ENCODE peak calls at places on chromosomes 6 and 20, in six cellular contexts. Y is coronary artery, K is astrocyte of the cerebellum, R is fibroblast of villous mesenchyme, S is transverse colon, W is A549. M is an unnamed sample.

GRCh38 chr6:55276745-55277627 is 50.3 kb upstream of the GFRAL start:
- DNase-seq in W (peak), R (peak), S (no peak), K (peak), Y (no peak), M (peak)

GRCh38 chr20:12237772-12238171 is 320.1 kb downstream of the BTBD3 start:
- DNase-seq in W (no peak), Y (no peak), K (no peak), R (peak), S (no peak), M (no peak)

GRCh38 chr6:81753709-81754678 is 1.5 kb upstream of the TENT5A start:
- DNase-seq in K (no peak), Y (peak), R (peak), W (peak), S (peak), M (peak)

GRCh38 chr20:61516398-61517208 is 264.5 kb downstream of the CDH4 start:
- DNase-seq in W (no peak), R (no peak), K (no peak), Y (no peak), S (no peak), M (no peak)

GRCh38 chr6:32166411-32167061 is 2.1 kb downstream of the EGFL8 start:
- DNase-seq in Y (peak), S (no peak), K (no peak), W (no peak), R (no peak), M (no peak)

GRCh38 chr20:38272398-38272797 is 11.9 kb upstream of the KIAA1755 start:
- DNase-seq in R (peak), Y (no peak), S (no peak), W (no peak), K (no peak), M (no peak)

GRCh38 chr6:108927927-108928326 is 79.7 kb downstream of the ARMC2 start:
- DNase-seq in Y (no peak), S (no peak), K (no peak), R (no peak), W (no peak), M (no peak)

GRCh38 chr20:59820204-59821041 is 113.0 kb downstream of the SYCP2 start:
- DNase-seq in S (no peak), Y (peak), W (no peak), R (no peak), K (no peak), M (no peak)

GRCh38 chr20:15811951-15812350 is 761.3 kb downstream of the KIF16B start:
- DNase-seq in R (no peak), W (no peak), K (no peak), S (no peak), Y (no peak), M (no peak)

GRCh38 chr6:5081182-5081581 is 4.0 kb upstream of the PPP1R3G start:
- DNase-seq in S (no peak), R (no peak), Y (no peak), K (no peak), W (no peak), M (no peak)

GRCh38 chr6:5079692-5080091 is 5.4 kb upstream of the PPP1R3G start:
- DNase-seq in Y (no peak), W (no peak), R (no peak), S (no peak), K (no peak), M (no peak)

GRCh38 chr6:5080574-5080973 is 4.6 kb upstream of the PPP1R3G start:
- DNase-seq in K (no peak), W (no peak), R (no peak), S (no peak), Y (no peak), M (no peak)

GRCh38 chr6:5076931-5077330 is 8.2 kb upstream of the PPP1R3G start:
- DNase-seq in R (no peak), W (no peak), K (no peak), S (no peak), Y (no peak), M (no peak)

GRCh38 chr6:5078121-5078695 is 6.9 kb upstream of the PPP1R3G start:
- DNase-seq in W (no peak), R (peak), K (no peak), S (no peak), Y (no peak), M (no peak)
- TF ChIP-seq CTCF in W (no peak), R (no peak), K (peak), S (no peak), Y (no peak), M (no peak)

DNA sequence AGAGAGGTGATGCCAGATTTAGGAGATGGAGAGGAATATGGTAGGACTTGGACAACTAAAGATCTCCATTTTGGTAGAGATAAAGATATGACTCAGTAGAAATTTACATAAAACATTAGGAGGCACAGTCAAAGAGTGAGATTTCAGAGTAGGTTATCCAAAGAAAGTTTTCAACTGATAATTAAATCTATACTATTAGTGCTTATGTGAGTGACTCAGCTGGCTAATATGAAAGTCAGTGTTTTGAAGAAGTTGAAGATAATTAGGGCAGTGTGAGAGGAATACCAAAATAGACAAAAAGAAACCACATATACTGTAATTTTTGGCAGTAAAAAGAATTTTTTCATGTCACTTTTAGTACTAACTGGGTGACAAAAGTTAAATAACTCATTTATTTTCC is 712.8 kb upstream of the HS3ST5 start:
- DNase-seq in Y (no peak), S (no peak), W (no peak), K (no peak), R (no peak), M (no peak)
- TF ChIP-seq CTCF in Y (no peak), S (no peak), W (no peak), K (no peak), R (no peak), M (no peak)

DNA sequence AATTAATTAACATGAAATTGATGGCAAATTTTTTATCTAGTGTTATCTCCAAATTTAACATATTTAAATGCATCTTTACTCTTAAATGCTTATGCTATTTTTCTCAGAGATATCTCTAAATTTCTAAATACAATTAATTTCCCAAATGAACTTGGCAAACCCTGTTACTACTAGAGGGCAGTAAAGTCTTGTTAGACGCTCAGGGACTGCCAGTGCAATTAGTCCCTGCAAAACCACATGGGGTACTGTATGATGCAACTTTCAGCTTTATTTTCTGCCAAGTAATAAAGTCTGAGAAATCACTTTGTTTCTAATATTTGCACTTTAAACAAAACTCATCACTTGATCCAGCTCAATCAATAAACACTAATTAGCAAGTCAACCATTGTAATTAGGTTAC is 76.0 kb upstream of the ADGRB3 start:
- DNase-seq in K (peak), R (no peak), W (no peak), Y (no peak), S (no peak), M (no peak)
- TF ChIP-seq CTCF in K (peak), R (no peak), W (no peak), Y (no peak), S (no peak), M (no peak)

GRCh38 chr6:10756085-10756484 is 8.5 kb downstream of the TMEM14B start:
- DNase-seq in K (no peak), Y (no peak), S (no peak), W (no peak), R (no peak), M (no peak)

GRCh38 chr6:10763006-10763405 is 15.4 kb downstream of the TMEM14B start:
- DNase-seq in S (no peak), Y (no peak), K (no peak), R (peak), W (no peak), M (no peak)

GRCh38 chr6:10759884-10760329 is 12.3 kb downstream of the TMEM14B start:
- DNase-seq in K (peak), S (no peak), W (peak), Y (no peak), R (peak), M (peak)

DNA sequence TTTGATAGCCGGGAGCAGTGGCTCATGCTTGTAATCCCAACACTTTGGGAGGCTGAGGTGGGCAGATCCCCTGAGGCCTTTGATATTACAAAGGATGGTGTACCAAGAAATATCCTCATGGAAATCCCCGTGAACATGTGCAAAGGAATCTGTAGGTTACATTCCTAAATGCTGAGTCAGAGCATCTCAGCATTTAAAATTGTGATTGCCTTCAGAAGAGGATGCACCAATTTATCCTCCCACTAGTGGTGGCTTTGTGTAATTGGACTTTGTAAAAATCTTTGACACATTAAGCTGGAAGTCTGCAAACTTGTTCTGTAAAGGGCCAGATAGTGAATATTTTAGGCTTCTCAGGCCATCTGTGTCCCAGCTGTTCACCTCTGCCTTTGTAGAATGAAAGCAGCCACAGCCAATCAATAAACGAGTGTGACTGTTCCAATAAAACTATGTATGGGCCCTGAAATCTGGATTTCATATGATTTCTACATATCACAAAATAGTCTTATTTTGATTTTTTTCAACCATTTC is 11.8 kb downstream of the TMEM14B start:
- DNase-seq in S (no peak), R (peak), K (peak), W (peak), Y (no peak), M (peak)
- TF ChIP-seq CTCF in S (peak), R (peak), K (peak), W (peak), Y (no peak), M (no peak)

DNA sequence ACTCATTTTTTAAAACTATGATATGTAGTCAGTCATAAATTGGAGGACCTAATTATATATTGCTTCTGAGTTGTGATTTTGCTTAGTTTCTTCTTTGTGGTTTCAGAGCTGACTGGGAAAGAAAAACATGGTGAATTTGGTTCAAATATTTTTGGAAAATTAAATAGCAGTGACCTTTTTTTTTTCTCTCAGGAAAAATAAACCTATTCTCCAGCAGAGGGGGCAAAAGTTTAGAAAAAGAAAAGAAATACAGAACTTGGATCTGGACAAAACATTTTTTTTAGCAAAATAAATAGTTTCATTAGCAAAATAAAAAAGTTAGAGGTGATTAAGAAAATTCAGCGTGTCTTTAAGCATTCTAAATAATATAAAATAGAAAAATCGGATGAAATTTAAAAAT is 10.2 kb downstream of the COL10A1 start:
- DNase-seq in Y (no peak), W (no peak), R (no peak), K (no peak), S (no peak), M (no peak)
- TF ChIP-seq CTCF in Y (peak), W (peak), R (peak), K (no peak), S (no peak), M (peak)

GRCh38 chr6:155373276-155373675 is 59.0 kb upstream of the TFB1M start:
- DNase-seq in Y (no peak), R (no peak), K (no peak), W (no peak), S (no peak), M (no peak)

GRCh38 chr6:155374681-155375080 is 60.4 kb upstream of the TFB1M start:
- DNase-seq in K (no peak), Y (no peak), S (no peak), W (no peak), R (no peak), M (no peak)

GRCh38 chr6:155371230-155371629 is 56.9 kb upstream of the TFB1M start:
- DNase-seq in S (no peak), Y (no peak), W (no peak), R (no peak), K (no peak), M (no peak)

GRCh38 chr6:155377061-155377460 is 62.8 kb upstream of the TFB1M start:
- DNase-seq in W (no peak), R (peak), Y (no peak), S (no peak), K (peak), M (no peak)

GRCh38 chr6:155372256-155372655 is 58.0 kb upstream of the TFB1M start:
- DNase-seq in R (no peak), S (no peak), W (no peak), Y (no peak), K (no peak), M (no peak)
- TF ChIP-seq CTCF in R (no peak), S (no peak), W (no peak), Y (no peak), K (no peak), M (no peak)

GRCh38 chr6:10343320-10343719 is 71.6 kb downstream of the TFAP2A start:
- DNase-seq in K (no peak), Y (no peak), W (no peak), S (no peak), R (no peak), M (no peak)
- TF ChIP-seq CTCF in K (no peak), Y (no peak), W (no peak), S (no peak), R (no peak), M (no peak)

M was measured in Calu3.